ENCODE peak calls at places on chromosomes 7 and 10, in eight cellular contexts. B is H1, T is transverse colon, L is GM12891, X is spleen, E is endothelial cell of umbilical vein, J is Panc1, O is GM23338. M is an unnamed sample.

GRCh38 chr7:130227883-130228575 is 20.4 kb downstream of the SSMEM1 start:
- DNase-seq in B (no peak), T (no peak), L (no peak), X (no peak), E (no peak), J (no peak), O (no peak), M (no peak)

GRCh38 chr7:24899905-24900304 is 80.1 kb downstream of the OSBPL3 start:
- DNase-seq in B (no peak), T (no peak), L (no peak), X (no peak), E (no peak), J (no peak), O (no peak), M (no peak)

GRCh38 chr7:17599733-17600685 is 301.6 kb downstream of the AHR start:
- DNase-seq in B (no peak), T (no peak), L (no peak), X (no peak), E (peak; percentile 80), J (peak; percentile 98), O (peak; percentile 1), M (no peak)

GRCh38 chr7:43485580-43485979 is 97.3 kb upstream of the STK17A start:
- DNase-seq in B (no peak), T (no peak), L (no peak), X (no peak), E (no peak), J (no peak), O (no peak), M (no peak)

GRCh38 chr7:135712182-135712782 is 15.7 kb downstream of the SLC13A4 start:
- DNase-seq in B (no peak), T (no peak), L (no peak), X (no peak), E (no peak), J (no peak), O (no peak), M (no peak)

GRCh38 chr7:30434140-30434799 is 44.3 kb downstream of the NOD1 start:
- DNase-seq in B (no peak), T (no peak), L (no peak), X (no peak), E (no peak), J (no peak), O (peak; percentile 6), M (no peak)

GRCh38 chr10:74081192-74081803 is 69.3 kb downstream of the AP3M1 start:
- DNase-seq in B (no peak), T (peak; percentile 42), L (no peak), X (no peak), E (peak; percentile 75), J (peak; percentile 57), O (peak; percentile 75), M (peak; percentile 16)

GRCh38 chr10:77552252-77552651 is 85.4 kb downstream of the KCNMA1 start:
- DNase-seq in B (no peak), T (no peak), L (no peak), X (no peak), E (no peak), J (no peak), O (no peak), M (no peak)

GRCh38 chr7:140242057-140243031 is 65.6 kb upstream of the KDM7A start:
- DNase-seq in B (no peak), T (peak; percentile 62), L (no peak), X (peak; percentile 84), E (peak; percentile 21), J (no peak), O (no peak), M (no peak)

GRCh38 chr10:74329873-74330272 is 178.9 kb downstream of the ADK start:
- DNase-seq in B (no peak), T (no peak), L (no peak), X (no peak), E (no peak), J (no peak), O (no peak), M (no peak)

GRCh38 chr7:102148799-102149198 is 137.9 kb upstream of the SH2B2 start:
- DNase-seq in B (no peak), T (no peak), L (no peak), X (no peak), E (no peak), J (no peak), O (no peak), M (no peak)

GRCh38 chr10:122186822-122187810 is 84.0 kb upstream of the BTBD16 start:
- DNase-seq in B (no peak), T (no peak), L (no peak), X (no peak), E (no peak), J (no peak), O (no peak), M (no peak)

GRCh38 chr10:88642991-88643390 is 21.3 kb upstream of the LIPF start:
- DNase-seq in B (no peak), T (no peak), L (no peak), X (no peak), E (no peak), J (no peak), O (no peak), M (no peak)

GRCh38 chr10:102599565-102600327 is 44.5 kb upstream of the TRIM8 start:
- DNase-seq in B (no peak), T (no peak), L (no peak), X (peak; percentile 83), E (peak; percentile 98), J (no peak), O (no peak), M (no peak)

GRCh38 chr7:159065151-159065550 is 79.5 kb downstream of the VIPR2 start:
- DNase-seq in B (no peak), T (no peak), L (no peak), X (no peak), E (no peak), J (no peak), O (no peak), M (no peak)

GRCh38 chr7:41199136-41199535 is 503.8 kb downstream of the INHBA start:
- DNase-seq in B (no peak), T (no peak), L (no peak), X (no peak), E (no peak), J (no peak), O (no peak), M (no peak)

GRCh38 chr7:98974906-98975816 is 96.8 kb downstream of the TRRAP start:
- DNase-seq in B (no peak), T (no peak), L (no peak), X (no peak), E (no peak), J (no peak), O (no peak), M (no peak)

GRCh38 chr10:95308389-95309302 is 17.8 kb upstream of the PDLIM1 start:
- DNase-seq in B (no peak), T (peak; percentile 90), L (no peak), X (no peak), E (peak; percentile 90), J (peak; percentile 81), O (no peak), M (peak; percentile 86)
- TF ChIP-seq POLR2AphosphoS5 in B (no peak), T (peak; percentile 78), L (no peak), X (no peak), E (peak; percentile 51), J (peak; percentile 90), O (no peak), M (peak; percentile 90)

DNA sequence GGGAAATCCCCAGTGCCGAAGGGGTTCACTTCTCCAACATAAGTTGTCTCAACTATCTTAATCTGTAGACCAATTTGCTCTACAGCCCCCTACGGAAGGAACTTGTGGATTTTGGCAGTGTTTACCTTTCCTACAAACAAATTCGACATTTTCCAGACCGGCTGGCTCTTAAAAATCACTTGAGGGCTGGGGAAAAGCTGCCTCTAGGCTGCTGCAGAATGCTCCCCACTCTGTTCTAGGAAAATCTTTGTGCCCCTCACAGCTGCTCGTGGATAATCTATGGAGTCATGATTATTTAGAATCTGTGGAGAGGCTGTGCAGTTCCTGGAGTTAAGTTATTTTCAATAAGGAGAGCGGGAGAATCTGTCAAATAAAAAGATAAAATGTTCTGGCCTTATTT is 474.7 kb upstream of the FZD8 start:
- DNase-seq in B (no peak), T (no peak), L (no peak), X (no peak), E (peak; percentile 15), J (no peak), O (no peak), M (no peak)
- TF ChIP-seq POLR2AphosphoS5 in B (no peak), T (no peak), L (no peak), X (no peak), E (no peak), J (no peak), O (no peak), M (no peak)

GRCh38 chr7:47549397-47549796 is 32.5 kb downstream of the TNS3 start:
- DNase-seq in B (no peak), T (no peak), L (no peak), X (peak; percentile 61), E (no peak), J (no peak), O (no peak), M (no peak)

GRCh38 chr7:47546171-47546570 is 35.7 kb downstream of the TNS3 start:
- DNase-seq in B (no peak), T (no peak), L (no peak), X (peak; percentile 69), E (no peak), J (no peak), O (no peak), M (no peak)

GRCh38 chr7:47544416-47544815 is 37.5 kb downstream of the TNS3 start:
- DNase-seq in B (no peak), T (no peak), L (no peak), X (peak; percentile 56), E (no peak), J (no peak), O (no peak), M (no peak)

GRCh38 chr7:47548546-47548945 is 33.4 kb downstream of the TNS3 start:
- DNase-seq in B (no peak), T (no peak), L (no peak), X (peak; percentile 67), E (no peak), J (no peak), O (no peak), M (no peak)

DNA sequence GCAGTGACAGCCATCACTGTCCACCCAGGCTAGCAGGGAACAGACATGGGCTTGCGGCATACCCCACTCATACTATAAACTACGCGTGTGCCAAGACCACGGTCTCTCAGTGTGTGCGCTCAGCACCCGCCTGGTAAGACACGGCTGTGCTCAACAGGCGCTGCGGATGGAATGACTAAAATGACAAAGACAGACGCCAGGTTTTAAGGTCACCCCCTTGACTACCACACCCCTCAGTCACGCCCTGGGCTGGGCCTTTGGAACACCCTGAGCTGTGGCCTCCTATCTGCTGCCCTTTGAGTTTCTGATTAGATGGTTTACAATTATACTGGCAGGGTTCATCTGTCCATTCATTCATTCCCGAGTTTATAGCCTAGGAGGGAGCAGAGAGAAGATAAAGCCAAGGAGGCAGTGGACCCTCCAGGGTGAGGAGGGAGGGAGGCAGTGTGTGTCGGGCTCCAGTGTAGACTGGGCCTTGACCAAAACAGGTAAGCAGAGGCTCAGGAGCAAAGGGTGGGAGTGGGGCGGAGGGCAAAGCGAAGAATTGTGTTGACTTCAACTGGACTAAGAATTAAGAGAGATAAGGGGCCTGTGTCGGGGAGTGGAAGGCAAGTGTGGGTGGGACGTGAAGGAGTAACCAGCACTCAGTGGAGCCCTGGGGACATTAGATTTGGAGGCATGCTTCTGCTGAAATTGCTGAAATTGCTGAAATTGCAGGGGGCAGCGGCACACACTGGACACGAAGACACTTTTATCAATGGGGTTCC is 35.0 kb downstream of the TNS3 start:
- DNase-seq in B (no peak), T (peak; percentile 88), L (no peak), X (peak; percentile 56), E (no peak), J (no peak), O (no peak), M (no peak)
- TF ChIP-seq POLR2AphosphoS5 in B (no peak), T (peak; percentile 57), L (no peak), X (no peak), E (no peak), J (no peak), O (no peak), M (no peak)

GRCh38 chr7:100158229-100159098 is at the start of gene TRAPPC14:
- DNase-seq in B (peak; percentile 83), T (peak; percentile 95), L (peak; percentile 98), X (peak; percentile 99), E (peak; percentile 83), J (no peak), O (peak; percentile 97), M (peak; percentile 82)
- TF ChIP-seq POLR2AphosphoS5 in B (peak; percentile 14), T (peak; percentile 81), L (peak; percentile 45), X (peak; percentile 89), E (peak; percentile 86), J (peak; percentile 93), O (peak; percentile 85), M (peak; percentile 80)

M was measured in prostate gland.